ENCODE peak calls at places on chromosomes 1 and 21, in eight cellular contexts. One of them, this sample, is unnamed.
A peak's percentile ranks its signal among the peaks of the same experiment; 100 is the strongest.

GRCh38 chr1:53765656-53766055 is 26.7 kb upstream of the GLIS1 start:
- DNase-seq in activated CD4-positive, alpha-beta T cell treated with anti-CD3 and anti-CD28 coated beads for 36 hours: no peak
- DNase-seq in COR-L47: no peak
- DNase-seq in GOT3: no peak
- DNase-seq in retinal pigment epithelial cell: no peak
- DNase-seq in fibroblast of gingiva: peak; percentile 31
- DNase-seq in EL: peak; percentile 74
- DNase-seq in Right ventricle myocardium superior: no peak
- DNase-seq in this sample: no peak

GRCh38 chr1:220803401-220804201 is 16.9 kb downstream of the MTARC1 start:
- DNase-seq in Right ventricle myocardium superior: no peak
- DNase-seq in COR-L47: no peak
- DNase-seq in fibroblast of gingiva: peak; percentile 21
- DNase-seq in activated CD4-positive, alpha-beta T cell treated with anti-CD3 and anti-CD28 coated beads for 36 hours: peak; percentile 35
- DNase-seq in GOT3: no peak
- DNase-seq in EL: peak; percentile 44
- DNase-seq in retinal pigment epithelial cell: no peak
- DNase-seq in this sample: no peak

GRCh38 chr1:208254376-208254775 is 10.2 kb upstream of the PLXNA2 start:
- DNase-seq in fibroblast of gingiva: peak; percentile 71
- DNase-seq in retinal pigment epithelial cell: no peak
- DNase-seq in GOT3: no peak
- DNase-seq in COR-L47: no peak
- DNase-seq in activated CD4-positive, alpha-beta T cell treated with anti-CD3 and anti-CD28 coated beads for 36 hours: no peak
- DNase-seq in EL: peak; percentile 56
- DNase-seq in Right ventricle myocardium superior: no peak
- DNase-seq in this sample: no peak

GRCh38 chr1:206682111-206682510 is 2.6 kb upstream of the MAPKAPK2 start:
- DNase-seq in activated CD4-positive, alpha-beta T cell treated with anti-CD3 and anti-CD28 coated beads for 36 hours: no peak
- DNase-seq in retinal pigment epithelial cell: no peak
- DNase-seq in COR-L47: no peak
- DNase-seq in GOT3: no peak
- DNase-seq in Right ventricle myocardium superior: no peak
- DNase-seq in fibroblast of gingiva: no peak
- DNase-seq in EL: no peak
- DNase-seq in this sample: no peak

GRCh38 chr21:44051462-44051941 is 39.4 kb downstream of the TRAPPC10 start:
- DNase-seq in Right ventricle myocardium superior: peak; percentile 71
- DNase-seq in EL: no peak
- DNase-seq in retinal pigment epithelial cell: no peak
- DNase-seq in activated CD4-positive, alpha-beta T cell treated with anti-CD3 and anti-CD28 coated beads for 36 hours: no peak
- DNase-seq in fibroblast of gingiva: peak; percentile 87
- DNase-seq in GOT3: no peak
- DNase-seq in COR-L47: no peak
- DNase-seq in this sample: no peak

GRCh38 chr1:18998016-18998724 is 41.7 kb upstream of the IFFO2 start:
- DNase-seq in Right ventricle myocardium superior: no peak
- DNase-seq in EL: no peak
- DNase-seq in COR-L47: no peak
- DNase-seq in fibroblast of gingiva: no peak
- DNase-seq in GOT3: no peak
- DNase-seq in retinal pigment epithelial cell: no peak
- DNase-seq in activated CD4-positive, alpha-beta T cell treated with anti-CD3 and anti-CD28 coated beads for 36 hours: no peak
- DNase-seq in this sample: no peak

GRCh38 chr1:3055051-3055450 is 14.0 kb upstream of the PRDM16 start:
- DNase-seq in activated CD4-positive, alpha-beta T cell treated with anti-CD3 and anti-CD28 coated beads for 36 hours: no peak
- DNase-seq in Right ventricle myocardium superior: no peak
- DNase-seq in EL: no peak
- DNase-seq in GOT3: no peak
- DNase-seq in COR-L47: no peak
- DNase-seq in fibroblast of gingiva: no peak
- DNase-seq in retinal pigment epithelial cell: no peak
- DNase-seq in this sample: no peak

GRCh38 chr1:61013189-61013952 is 69.0 kb upstream of the NFIA start:
- DNase-seq in activated CD4-positive, alpha-beta T cell treated with anti-CD3 and anti-CD28 coated beads for 36 hours: no peak
- DNase-seq in fibroblast of gingiva: no peak
- DNase-seq in GOT3: no peak
- DNase-seq in retinal pigment epithelial cell: no peak
- DNase-seq in COR-L47: no peak
- DNase-seq in EL: no peak
- DNase-seq in Right ventricle myocardium superior: no peak
- DNase-seq in this sample: no peak

GRCh38 chr1:213136190-213136917 is 85.3 kb downstream of the RPS6KC1 start:
- DNase-seq in retinal pigment epithelial cell: no peak
- DNase-seq in Right ventricle myocardium superior: no peak
- DNase-seq in fibroblast of gingiva: no peak
- DNase-seq in GOT3: no peak
- DNase-seq in COR-L47: no peak
- DNase-seq in EL: no peak
- DNase-seq in activated CD4-positive, alpha-beta T cell treated with anti-CD3 and anti-CD28 coated beads for 36 hours: no peak
- DNase-seq in this sample: no peak

GRCh38 chr1:165914136-165914798 is 86.9 kb downstream of the UCK2 start:
- DNase-seq in Right ventricle myocardium superior: no peak
- DNase-seq in activated CD4-positive, alpha-beta T cell treated with anti-CD3 and anti-CD28 coated beads for 36 hours: peak; percentile 74
- DNase-seq in EL: peak; percentile 81
- DNase-seq in fibroblast of gingiva: peak; percentile 74
- DNase-seq in GOT3: peak; percentile 17
- DNase-seq in COR-L47: peak; percentile 32
- DNase-seq in retinal pigment epithelial cell: peak; percentile 36
- DNase-seq in this sample: peak; percentile 65

GRCh38 chr1:213987876-213988638 is at the start of gene PROX1:
- DNase-seq in fibroblast of gingiva: peak; percentile 72
- DNase-seq in EL: peak; percentile 85
- DNase-seq in COR-L47: peak; percentile 77
- DNase-seq in Right ventricle myocardium superior: peak; percentile 85
- DNase-seq in GOT3: no peak
- DNase-seq in activated CD4-positive, alpha-beta T cell treated with anti-CD3 and anti-CD28 coated beads for 36 hours: peak; percentile 72
- DNase-seq in retinal pigment epithelial cell: peak; percentile 80
- DNase-seq in this sample: peak; percentile 44

GRCh38 chr1:24362982-24363614 is 43.9 kb downstream of the GRHL3 start:
- DNase-seq in EL: peak; percentile 85
- DNase-seq in fibroblast of gingiva: peak; percentile 86
- DNase-seq in activated CD4-positive, alpha-beta T cell treated with anti-CD3 and anti-CD28 coated beads for 36 hours: no peak
- DNase-seq in retinal pigment epithelial cell: no peak
- DNase-seq in GOT3: peak; percentile 8
- DNase-seq in Right ventricle myocardium superior: peak; percentile 49
- DNase-seq in COR-L47: no peak
- DNase-seq in this sample: peak; percentile 60

GRCh38 chr1:92536593-92537332 is 50.0 kb upstream of the GFI1 start:
- DNase-seq in retinal pigment epithelial cell: peak; percentile 56
- DNase-seq in activated CD4-positive, alpha-beta T cell treated with anti-CD3 and anti-CD28 coated beads for 36 hours: no peak
- DNase-seq in EL: peak; percentile 22
- DNase-seq in fibroblast of gingiva: no peak
- DNase-seq in GOT3: no peak
- DNase-seq in Right ventricle myocardium superior: no peak
- DNase-seq in COR-L47: no peak
- DNase-seq in this sample: no peak

GRCh38 chr1:8463144-8463927 is 145.4 kb downstream of the SLC45A1 start:
- DNase-seq in EL: peak; percentile 84
- DNase-seq in retinal pigment epithelial cell: peak; percentile 33
- DNase-seq in COR-L47: peak; percentile 15
- DNase-seq in activated CD4-positive, alpha-beta T cell treated with anti-CD3 and anti-CD28 coated beads for 36 hours: peak; percentile 22
- DNase-seq in GOT3: no peak
- DNase-seq in fibroblast of gingiva: peak; percentile 77
- DNase-seq in Right ventricle myocardium superior: no peak
- DNase-seq in this sample: peak; percentile 70

GRCh38 chr21:43905726-43906455 is 40.9 kb downstream of the AGPAT3 start:
- DNase-seq in fibroblast of gingiva: no peak
- DNase-seq in EL: no peak
- DNase-seq in COR-L47: no peak
- DNase-seq in retinal pigment epithelial cell: no peak
- DNase-seq in activated CD4-positive, alpha-beta T cell treated with anti-CD3 and anti-CD28 coated beads for 36 hours: no peak
- DNase-seq in GOT3: no peak
- DNase-seq in Right ventricle myocardium superior: no peak
- DNase-seq in this sample: no peak

GRCh38 chr1:236685917-236686814 is at the start of gene ACTN2:
- DNase-seq in activated CD4-positive, alpha-beta T cell treated with anti-CD3 and anti-CD28 coated beads for 36 hours: peak; percentile 68
- DNase-seq in Right ventricle myocardium superior: peak; percentile 80
- DNase-seq in GOT3: no peak
- DNase-seq in fibroblast of gingiva: no peak
- DNase-seq in retinal pigment epithelial cell: no peak
- DNase-seq in EL: peak; percentile 23
- DNase-seq in COR-L47: no peak
- DNase-seq in this sample: no peak

GRCh38 chr1:34685225-34685624 is 69.6 kb upstream of the GJB5 start:
- DNase-seq in retinal pigment epithelial cell: no peak
- DNase-seq in EL: no peak
- DNase-seq in COR-L47: no peak
- DNase-seq in activated CD4-positive, alpha-beta T cell treated with anti-CD3 and anti-CD28 coated beads for 36 hours: no peak
- DNase-seq in Right ventricle myocardium superior: no peak
- DNase-seq in GOT3: no peak
- DNase-seq in fibroblast of gingiva: no peak
- DNase-seq in this sample: no peak

GRCh38 chr1:225733254-225733653 is 44.4 kb upstream of the SRP9 start:
- DNase-seq in activated CD4-positive, alpha-beta T cell treated with anti-CD3 and anti-CD28 coated beads for 36 hours: no peak
- DNase-seq in fibroblast of gingiva: no peak
- DNase-seq in COR-L47: no peak
- DNase-seq in EL: no peak
- DNase-seq in GOT3: no peak
- DNase-seq in Right ventricle myocardium superior: no peak
- DNase-seq in retinal pigment epithelial cell: no peak
- DNase-seq in this sample: no peak

GRCh38 chr1:12448746-12449177 is 169.2 kb downstream of the DHRS3 start:
- DNase-seq in fibroblast of gingiva: peak; percentile 77
- DNase-seq in retinal pigment epithelial cell: peak; percentile 77
- DNase-seq in activated CD4-positive, alpha-beta T cell treated with anti-CD3 and anti-CD28 coated beads for 36 hours: no peak
- DNase-seq in EL: peak; percentile 16
- DNase-seq in GOT3: no peak
- DNase-seq in COR-L47: no peak
- DNase-seq in Right ventricle myocardium superior: no peak
- DNase-seq in this sample: no peak

GRCh38 chr1:90488451-90488850 is 228.7 kb downstream of the BARHL2 start:
- DNase-seq in EL: peak; percentile 37
- DNase-seq in Right ventricle myocardium superior: no peak
- DNase-seq in activated CD4-positive, alpha-beta T cell treated with anti-CD3 and anti-CD28 coated beads for 36 hours: no peak
- DNase-seq in COR-L47: no peak
- DNase-seq in retinal pigment epithelial cell: no peak
- DNase-seq in GOT3: no peak
- DNase-seq in fibroblast of gingiva: no peak
- DNase-seq in this sample: no peak

GRCh38 chr1:200893411-200893901 is 1.2 kb upstream of the INAVA start:
- DNase-seq in GOT3: no peak
- DNase-seq in retinal pigment epithelial cell: no peak
- DNase-seq in fibroblast of gingiva: no peak
- DNase-seq in activated CD4-positive, alpha-beta T cell treated with anti-CD3 and anti-CD28 coated beads for 36 hours: no peak
- DNase-seq in COR-L47: no peak
- DNase-seq in Right ventricle myocardium superior: no peak
- DNase-seq in EL: no peak
- DNase-seq in this sample: no peak

GRCh38 chr1:31715097-31715872 is 11.5 kb upstream of the COL16A1 start:
- DNase-seq in Right ventricle myocardium superior: peak; percentile 96
- DNase-seq in retinal pigment epithelial cell: peak; percentile 66
- DNase-seq in EL: peak; percentile 94
- DNase-seq in GOT3: peak; percentile 21
- DNase-seq in activated CD4-positive, alpha-beta T cell treated with anti-CD3 and anti-CD28 coated beads for 36 hours: peak; percentile 68
- DNase-seq in COR-L47: no peak
- DNase-seq in fibroblast of gingiva: peak; percentile 91
- DNase-seq in this sample: no peak

GRCh38 chr1:96474985-96475743 is 246.4 kb upstream of the PTBP2 start:
- DNase-seq in COR-L47: no peak
- DNase-seq in activated CD4-positive, alpha-beta T cell treated with anti-CD3 and anti-CD28 coated beads for 36 hours: no peak
- DNase-seq in retinal pigment epithelial cell: no peak
- DNase-seq in fibroblast of gingiva: no peak
- DNase-seq in EL: no peak
- DNase-seq in GOT3: no peak
- DNase-seq in Right ventricle myocardium superior: no peak
- DNase-seq in this sample: no peak

GRCh38 chr1:65527672-65528071 is 107.2 kb downstream of the LEPR start:
- DNase-seq in COR-L47: no peak
- DNase-seq in EL: peak; percentile 72
- DNase-seq in fibroblast of gingiva: peak; percentile 41
- DNase-seq in GOT3: no peak
- DNase-seq in Right ventricle myocardium superior: no peak
- DNase-seq in retinal pigment epithelial cell: no peak
- DNase-seq in activated CD4-positive, alpha-beta T cell treated with anti-CD3 and anti-CD28 coated beads for 36 hours: no peak
- DNase-seq in this sample: no peak

GRCh38 chr1:15153184-15153841 is at the start of gene TMEM51:
- DNase-seq in retinal pigment epithelial cell: no peak
- DNase-seq in fibroblast of gingiva: peak; percentile 41
- DNase-seq in activated CD4-positive, alpha-beta T cell treated with anti-CD3 and anti-CD28 coated beads for 36 hours: peak; percentile 17
- DNase-seq in GOT3: no peak
- DNase-seq in Right ventricle myocardium superior: peak; percentile 83
- DNase-seq in EL: peak; percentile 73
- DNase-seq in COR-L47: peak; percentile 72
- DNase-seq in this sample: no peak

GRCh38 chr1:48177257-48177656 is 45.3 kb upstream of the SLC5A9 start:
- DNase-seq in activated CD4-positive, alpha-beta T cell treated with anti-CD3 and anti-CD28 coated beads for 36 hours: no peak
- DNase-seq in EL: no peak
- DNase-seq in COR-L47: no peak
- DNase-seq in retinal pigment epithelial cell: no peak
- DNase-seq in Right ventricle myocardium superior: no peak
- DNase-seq in fibroblast of gingiva: no peak
- DNase-seq in GOT3: no peak
- DNase-seq in this sample: no peak

GRCh38 chr1:165303415-165303814 is 53.1 kb downstream of the LMX1A start:
- DNase-seq in GOT3: no peak
- DNase-seq in EL: no peak
- DNase-seq in Right ventricle myocardium superior: peak; percentile 42
- DNase-seq in retinal pigment epithelial cell: no peak
- DNase-seq in activated CD4-positive, alpha-beta T cell treated with anti-CD3 and anti-CD28 coated beads for 36 hours: no peak
- DNase-seq in fibroblast of gingiva: no peak
- DNase-seq in COR-L47: no peak
- DNase-seq in this sample: no peak

GRCh38 chr1:70440642-70441391 is 29.7 kb downstream of the CTH start:
- DNase-seq in Right ventricle myocardium superior: no peak
- DNase-seq in GOT3: no peak
- DNase-seq in EL: no peak
- DNase-seq in COR-L47: no peak
- DNase-seq in retinal pigment epithelial cell: no peak
- DNase-seq in activated CD4-positive, alpha-beta T cell treated with anti-CD3 and anti-CD28 coated beads for 36 hours: no peak
- DNase-seq in fibroblast of gingiva: no peak
- DNase-seq in this sample: no peak

GRCh38 chr1:226082959-226083302 is 20.4 kb downstream of the H3-3A start:
- DNase-seq in retinal pigment epithelial cell: no peak
- DNase-seq in activated CD4-positive, alpha-beta T cell treated with anti-CD3 and anti-CD28 coated beads for 36 hours: no peak
- DNase-seq in EL: peak; percentile 63
- DNase-seq in GOT3: peak; percentile 40
- DNase-seq in fibroblast of gingiva: peak; percentile 43
- DNase-seq in COR-L47: peak; percentile 27
- DNase-seq in Right ventricle myocardium superior: peak; percentile 85
- DNase-seq in this sample: no peak

GRCh38 chr1:3169621-3170356 is 100.8 kb downstream of the PRDM16 start:
- DNase-seq in COR-L47: no peak
- DNase-seq in Right ventricle myocardium superior: no peak
- DNase-seq in activated CD4-positive, alpha-beta T cell treated with anti-CD3 and anti-CD28 coated beads for 36 hours: no peak
- DNase-seq in fibroblast of gingiva: no peak
- DNase-seq in GOT3: no peak
- DNase-seq in EL: no peak
- DNase-seq in retinal pigment epithelial cell: no peak
- DNase-seq in this sample: no peak

GRCh38 chr1:209160230-209160629 is 423.3 kb upstream of the CAMK1G start:
- DNase-seq in EL: no peak
- DNase-seq in COR-L47: no peak
- DNase-seq in GOT3: no peak
- DNase-seq in Right ventricle myocardium superior: no peak
- DNase-seq in retinal pigment epithelial cell: no peak
- DNase-seq in activated CD4-positive, alpha-beta T cell treated with anti-CD3 and anti-CD28 coated beads for 36 hours: no peak
- DNase-seq in fibroblast of gingiva: no peak
- DNase-seq in this sample: no peak

GRCh38 chr1:9859252-9860014 is 35.7 kb upstream of the CLSTN1 start:
- DNase-seq in EL: peak; percentile 26
- DNase-seq in activated CD4-positive, alpha-beta T cell treated with anti-CD3 and anti-CD28 coated beads for 36 hours: no peak
- DNase-seq in Right ventricle myocardium superior: no peak
- DNase-seq in retinal pigment epithelial cell: no peak
- DNase-seq in fibroblast of gingiva: no peak
- DNase-seq in COR-L47: no peak
- DNase-seq in GOT3: no peak
- DNase-seq in this sample: no peak

GRCh38 chr1:219422811-219423598 is 189.9 kb downstream of the ZC3H11B start:
- DNase-seq in COR-L47: no peak
- DNase-seq in Right ventricle myocardium superior: no peak
- DNase-seq in GOT3: no peak
- DNase-seq in activated CD4-positive, alpha-beta T cell treated with anti-CD3 and anti-CD28 coated beads for 36 hours: peak; percentile 20
- DNase-seq in retinal pigment epithelial cell: no peak
- DNase-seq in fibroblast of gingiva: peak; percentile 30
- DNase-seq in EL: peak; percentile 33
- DNase-seq in this sample: no peak